ENCODE peak calls at places on chromosomes 3 and 15, in ten cellular contexts. L, X, C, W, O, M, P, B, Q and G are unnamed samples. For H3K27me3, the result is how much of the 10 kb centered on the place peaks cover.

GRCh38 chr3:99902091-99902490 is 84.4 kb downstream of the CMSS1 start:
- DNase-seq in P (no peak), M (no peak), O (no peak), W (no peak), Q (no peak), B (no peak), C (no peak), L (no peak), X (no peak), G (no peak)

GRCh38 chr3:48565591-48566400 is 2.2 kb upstream of the UCN2 start:
- DNase-seq in M (no peak), W (no peak), O (no peak), P (no peak), X (peak), Q (peak), C (no peak), L (peak), B (no peak), G (no peak)

GRCh38 chr3:82262193-82262592 is 500.7 kb upstream of the GBE1 start:
- DNase-seq in M (no peak), B (no peak), P (no peak), Q (no peak), L (no peak), C (no peak), O (no peak), W (no peak), X (no peak), G (no peak)

GRCh38 chr3:86865506-86865905 is 125.4 kb downstream of the VGLL3 start:
- DNase-seq in Q (no peak), P (no peak), C (no peak), B (no peak), M (no peak), O (no peak), L (no peak), W (no peak), X (peak), G (no peak)

GRCh38 chr3:111473550-111473949 is 68.4 kb upstream of the CD96 start:
- DNase-seq in P (no peak), L (no peak), M (peak), X (peak), Q (no peak), W (no peak), C (no peak), B (no peak), O (no peak), G (no peak)

GRCh38 chr15:35746121-35746520 is 200.2 kb upstream of the DPH6 start:
- DNase-seq in X (peak), O (no peak), C (no peak), W (no peak), L (no peak), Q (no peak), P (no peak), B (no peak), M (no peak), G (no peak)

GRCh38 chr3:120982608-120983320 is 74.8 kb downstream of the STXBP5L start:
- DNase-seq in O (no peak), L (no peak), Q (no peak), B (no peak), X (no peak), C (no peak), M (peak), P (no peak), W (no peak), G (no peak)

GRCh38 chr3:126446791-126447190 is 28.9 kb downstream of the ZXDC start:
- DNase-seq in W (no peak), M (peak), O (no peak), X (no peak), C (no peak), Q (no peak), L (no peak), P (no peak), B (no peak), G (peak)

GRCh38 chr3:131972091-131972490 is 62.7 kb downstream of the CPNE4 start:
- DNase-seq in M (no peak), P (no peak), B (no peak), Q (no peak), C (no peak), X (no peak), O (no peak), L (no peak), W (no peak), G (no peak)

GRCh38 chr15:100937171-100937570 is 18.0 kb downstream of the LRRK1 start:
- DNase-seq in W (no peak), X (no peak), M (no peak), Q (no peak), L (no peak), B (no peak), P (no peak), O (no peak), C (no peak), G (no peak)

GRCh38 chr15:28023422-28023821 is 75.7 kb downstream of the OCA2 start:
- DNase-seq in M (no peak), L (no peak), B (no peak), Q (no peak), W (no peak), C (no peak), P (no peak), X (no peak), O (no peak), G (no peak)

GRCh38 chr3:169052465-169053302 is 610.8 kb downstream of the MECOM start:
- DNase-seq in P (no peak), L (no peak), B (no peak), X (no peak), M (no peak), Q (no peak), W (no peak), O (no peak), C (no peak), G (no peak)

GRCh38 chr15:49187537-49188245 is 17.6 kb downstream of the GALK2 start:
- DNase-seq in M (no peak), X (no peak), P (no peak), W (no peak), O (no peak), B (no peak), C (no peak), Q (no peak), L (no peak), G (no peak)

GRCh38 chr3:157429703-157430102 is 6.9 kb upstream of the PTX3 start:
- DNase-seq in Q (no peak), B (no peak), P (no peak), W (no peak), L (no peak), M (no peak), X (peak), O (no peak), C (no peak), G (no peak)

GRCh38 chr3:107430214-107431047 is 53.2 kb downstream of the CCDC54 start:
- DNase-seq in L (no peak), W (no peak), C (no peak), B (no peak), P (no peak), Q (no peak), X (peak), M (peak), O (no peak), G (no peak)

GRCh38 chr3:8500208-8500961 is 1.2 kb upstream of the LMCD1 start:
- DNase-seq in C (no peak), X (peak), B (peak), P (no peak), M (peak), W (no peak), O (no peak), Q (no peak), L (peak), G (no peak)

GRCh38 chr15:39585871-39586301 is 5.0 kb downstream of the THBS1 start:
- DNase-seq in P (no peak), C (no peak), X (peak), B (no peak), M (no peak), O (no peak), W (no peak), L (no peak), Q (no peak), G (no peak)

GRCh38 chr3:51477360-51477711 is 22.5 kb downstream of the DCAF1 start:
- DNase-seq in Q (no peak), C (no peak), M (no peak), O (no peak), P (no peak), W (no peak), B (no peak), X (no peak), L (no peak), G (no peak)

GRCh38 chr3:13866406-13866965 is 13.4 kb downstream of the WNT7A start:
- DNase-seq in Q (no peak), W (no peak), P (no peak), M (no peak), O (no peak), X (no peak), B (no peak), L (no peak), C (peak), G (no peak)

GRCh38 chr15:92049290-92050008 is 195.9 kb downstream of the SLCO3A1 start:
- DNase-seq in L (no peak), M (no peak), B (no peak), O (no peak), P (no peak), W (no peak), X (peak), C (no peak), Q (no peak), G (no peak)

GRCh38 chr15:84859143-84859542 is 25.3 kb upstream of the SLC28A1 start:
- DNase-seq in Q (no peak), B (peak), O (no peak), X (no peak), M (no peak), C (no peak), P (no peak), L (peak), W (no peak), G (peak)

GRCh38 chr3:153458881-153459280 is 296.9 kb downstream of the RAP2B start:
- DNase-seq in C (no peak), W (no peak), L (no peak), Q (no peak), B (no peak), X (no peak), O (no peak), M (no peak), P (no peak), G (no peak)

GRCh38 chr15:81886586-81886985 is 159.2 kb downstream of the MEX3B start:
- DNase-seq in B (no peak), O (no peak), C (no peak), P (no peak), L (no peak), Q (no peak), X (peak), W (no peak), M (no peak), G (no peak)

GRCh38 chr3:40765884-40766283 is 241.1 kb downstream of the ZNF621 start:
- DNase-seq in B (no peak), P (no peak), O (no peak), L (no peak), X (peak), Q (no peak), M (no peak), W (no peak), C (no peak), G (no peak)

GRCh38 chr15:87877114-87877810 is 379.3 kb downstream of the NTRK3 start:
- DNase-seq in O (no peak), W (peak), B (no peak), L (no peak), X (peak), C (no peak), Q (no peak), M (no peak), P (no peak), G (no peak)

GRCh38 chr15:45228931-45229330 is 23.1 kb upstream of the SLC28A2 start:
- DNase-seq in B (peak), C (no peak), M (no peak), L (no peak), O (no peak), W (no peak), X (no peak), Q (no peak), P (no peak), G (no peak)

GRCh38 chr3:133038731-133039398 is 674 bp downstream of the TMEM108 start:
- DNase-seq in B (peak), X (peak), M (peak), O (no peak), L (no peak), W (no peak), P (peak), Q (no peak), C (no peak), G (peak)

GRCh38 chr3:119559441-119559963 is at the start of gene CD80:
- DNase-seq in W (peak), C (peak), B (peak), O (no peak), M (peak), Q (peak), P (peak), X (peak), L (peak), G (peak)

GRCh38 chr3:169558371-169558770 is 105.1 kb downstream of the MECOM start:
- DNase-seq in M (no peak), Q (no peak), B (no peak), X (no peak), C (no peak), P (no peak), W (no peak), L (no peak), O (no peak), G (no peak)

GRCh38 chr3:104596551-104596950 is 770.2 kb upstream of the ALCAM start:
- DNase-seq in Q (peak), P (no peak), M (peak), C (no peak), L (peak), B (no peak), W (no peak), X (peak), O (no peak), G (no peak)

DNA sequence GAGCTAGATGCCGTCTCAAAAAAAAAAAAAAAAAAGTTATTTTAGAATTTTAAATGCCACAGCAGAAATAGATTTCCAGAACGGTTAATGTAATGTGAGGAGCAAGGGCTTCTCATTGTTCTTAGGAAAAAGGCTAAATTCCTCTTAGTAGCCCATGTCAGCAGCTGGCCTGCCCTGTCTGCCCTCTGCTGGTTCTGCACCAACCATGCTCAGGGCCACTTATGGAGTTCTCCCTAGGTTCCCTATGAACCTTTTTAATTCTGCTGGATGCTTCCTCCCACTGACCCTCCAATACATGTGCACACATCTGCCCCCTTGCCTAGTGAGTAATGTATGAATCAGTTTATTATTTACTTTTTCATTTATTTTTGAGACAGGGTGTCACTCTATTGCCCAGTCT is 32.2 kb upstream of the DPPA4 start:
- DNase-seq in P (no peak), W (no peak), M (peak), O (no peak), B (no peak), C (no peak), L (no peak), X (peak), Q (no peak), G (no peak)
- TF ChIP-seq CTCF in P (no peak), W (no peak), M (peak), O (peak), B (no peak), C (no peak), L (peak), X (peak), Q (no peak), G (no peak)

DNA sequence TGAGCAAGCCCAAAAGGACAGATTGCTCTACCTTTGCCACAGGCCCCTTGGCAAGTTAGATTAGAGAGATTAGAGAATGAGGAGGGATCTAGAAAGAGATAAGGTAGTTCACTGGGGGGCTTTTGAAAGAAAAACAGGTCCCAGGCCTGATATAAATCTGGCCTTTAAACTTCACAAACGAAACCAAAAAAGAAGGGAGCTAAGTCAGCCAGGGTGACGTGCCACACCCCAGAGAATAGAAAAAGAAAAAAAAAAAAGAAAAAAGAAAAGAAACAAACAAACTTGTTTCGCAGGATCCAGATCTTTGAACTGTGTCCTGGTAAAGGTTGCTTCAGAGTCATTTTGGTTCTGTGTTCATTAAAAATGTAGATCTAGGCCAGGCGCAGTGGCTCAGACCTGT is 3.6 kb downstream of the KAT2B start:
- DNase-seq in M (no peak), L (peak), X (no peak), B (no peak), Q (no peak), P (no peak), O (no peak), W (no peak), C (no peak), G (no peak)
- H3K27me3 ChIP-seq in M (under half), L (under half), X (under half), B (under half), Q (under half), P (under half), O (under half), W (under half), C (under half), G (under half)

GRCh38 chr15:62912808-62913207 is 129.7 kb upstream of the TPM1 start:
- DNase-seq in X (no peak), Q (no peak), B (no peak), M (peak), O (no peak), W (no peak), L (no peak), C (no peak), P (no peak), G (no peak)

GRCh38 chr15:62906627-62907026 is 135.9 kb upstream of the TPM1 start:
- DNase-seq in X (no peak), W (no peak), Q (no peak), C (no peak), B (no peak), L (no peak), P (no peak), O (no peak), M (no peak), G (no peak)

GRCh38 chr15:62912282-62912681 is 130.3 kb upstream of the TPM1 start:
- DNase-seq in C (no peak), P (no peak), L (no peak), B (no peak), O (no peak), W (no peak), X (no peak), Q (no peak), M (no peak), G (no peak)

GRCh38 chr15:62907275-62907674 is 135.3 kb upstream of the TPM1 start:
- DNase-seq in L (no peak), B (no peak), C (no peak), P (no peak), X (no peak), W (no peak), O (no peak), Q (no peak), M (no peak), G (no peak)

DNA sequence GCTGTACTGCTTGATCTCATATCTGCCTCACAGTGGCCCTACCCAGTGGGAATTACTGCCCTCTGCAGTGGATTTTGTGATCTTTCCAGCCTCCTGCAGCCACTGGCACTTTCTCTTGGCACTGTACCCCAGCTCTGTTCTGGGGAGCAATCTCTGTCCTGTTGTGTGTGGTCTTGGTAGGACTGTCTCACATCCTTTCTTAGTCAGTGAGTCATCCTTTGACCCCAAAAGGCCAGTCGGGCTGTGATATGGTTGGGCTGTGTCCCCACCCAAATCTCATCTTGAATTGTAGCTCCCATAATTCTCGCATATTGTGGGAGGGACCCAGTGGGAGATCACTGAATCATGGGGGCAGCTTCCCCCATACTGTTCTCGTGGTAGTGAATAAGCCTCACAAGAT is 133.3 kb upstream of the TPM1 start:
- DNase-seq in Q (no peak), M (no peak), B (no peak), C (no peak), W (no peak), P (no peak), X (no peak), O (no peak), L (no peak), G (no peak)
- TF ChIP-seq CTCF in Q (no peak), M (no peak), B (no peak), C (no peak), W (no peak), P (no peak), X (no peak), O (no peak), L (no peak), G (no peak)

GRCh38 chr3:49872801-49873281 is 3.1 kb upstream of the CAMKV start:
- DNase-seq in X (no peak), Q (peak), O (no peak), M (no peak), B (no peak), L (no peak), C (peak), P (no peak), W (no peak), G (no peak)
- H3K27me3 ChIP-seq in X (under half), Q (under half), O (under half), M (under half), B (under half), L (under half), C (under half), P (under half), W (under half), G (under half)

GRCh38 chr3:58708116-58708791 is 41.7 kb upstream of the FAM3D start:
- DNase-seq in C (no peak), B (no peak), X (no peak), L (no peak), P (no peak), Q (no peak), O (no peak), M (no peak), W (no peak), G (no peak)
- TF ChIP-seq CTCF in C (no peak), B (no peak), X (no peak), L (no peak), P (no peak), Q (no peak), O (no peak), M (no peak), W (no peak), G (no peak)

GRCh38 chr3:147356909-147357733 is 49.2 kb downstream of the ZIC4 start:
- DNase-seq in O (no peak), L (no peak), X (no peak), M (peak), C (no peak), P (no peak), W (no peak), Q (no peak), B (no peak), G (no peak)

GRCh38 chr3:147358144-147358992 is 48.0 kb downstream of the ZIC4 start:
- DNase-seq in O (no peak), B (no peak), C (no peak), M (no peak), X (no peak), Q (no peak), P (no peak), L (no peak), W (no peak), G (no peak)

GRCh38 chr3:147356145-147356908 is 50.0 kb downstream of the ZIC4 start:
- DNase-seq in B (no peak), P (no peak), X (no peak), C (no peak), W (no peak), O (no peak), Q (no peak), L (no peak), M (peak), G (no peak)

GRCh38 chr3:147354621-147355020 is 51.7 kb downstream of the ZIC4 start:
- DNase-seq in C (no peak), B (no peak), X (no peak), L (no peak), Q (no peak), W (no peak), M (peak), P (no peak), O (no peak), G (no peak)

DNA sequence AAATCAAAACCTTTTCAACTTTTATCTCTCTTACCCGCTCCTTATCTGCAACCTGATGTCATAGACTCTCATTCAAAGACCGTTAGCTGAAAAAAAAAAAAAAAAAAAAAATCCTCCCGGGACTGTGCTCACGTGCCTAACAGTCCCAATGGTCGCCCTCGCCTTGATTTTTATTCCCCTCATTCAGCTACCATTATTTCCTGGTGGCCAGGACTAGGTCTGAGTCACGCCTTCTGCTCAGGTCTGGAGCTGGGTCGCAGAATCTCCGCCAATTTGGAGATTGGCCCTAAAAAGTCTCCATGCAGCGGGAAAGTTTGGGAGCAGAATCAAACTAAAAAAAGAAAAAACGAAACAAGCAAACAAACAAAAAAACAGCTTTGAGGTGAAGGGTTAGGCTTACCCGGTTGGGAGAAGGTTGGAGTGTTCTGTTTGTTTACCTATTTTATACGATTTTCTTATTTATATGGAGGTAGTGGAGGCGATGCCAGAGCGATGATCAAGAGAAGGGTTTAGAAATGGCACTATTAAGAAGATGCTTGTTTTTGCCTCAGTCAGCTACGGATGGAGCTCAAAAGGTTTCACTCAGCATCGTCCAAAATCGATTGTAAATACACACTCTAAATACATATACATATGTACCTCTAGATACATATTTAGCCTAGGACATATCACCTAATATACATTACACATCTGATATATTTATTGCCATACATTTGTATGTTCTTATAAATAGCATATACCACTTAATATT is 51.1 kb downstream of the ZIC4 start:
- DNase-seq in Q (no peak), L (no peak), P (no peak), M (peak), B (no peak), W (no peak), X (no peak), O (no peak), C (no peak), G (no peak)
- H3K27me3 ChIP-seq in Q (half or more), L (under half), P (half or more), M (half or more), B (half or more), W (half or more), X (half or more), O (half or more), C (under half), G (half or more)